ENCODE peak calls at places on chromosomes 12 and 14, in seven cellular contexts. X, N, J, V, H, K and Z are unnamed samples.
A peak's percentile ranks its signal among the peaks of the same experiment; 100 is the strongest.

GRCh38 chr14:100442036-100442435 is 118.9 kb downstream of the SLC25A47 start:
- DNase-seq in X (no peak), N (no peak), J (no peak), V (no peak), H (peak; percentile 29), K (no peak), Z (no peak)

GRCh38 chr12:115370650-115371049 is 686.7 kb upstream of the TBX3 start:
- DNase-seq in X (no peak), N (no peak), J (peak; percentile 86), V (no peak), H (no peak), K (no peak), Z (peak; percentile 9)

GRCh38 chr12:56634837-56635538 is 4.9 kb upstream of the BAZ2A start:
- DNase-seq in X (peak; percentile 84), N (no peak), J (peak; percentile 96), V (peak; percentile 84), H (peak; percentile 85), K (peak; percentile 85), Z (peak; percentile 92)

GRCh38 chr12:23204933-23205778 is 580.2 kb downstream of the ETNK1 start:
- DNase-seq in X (peak; percentile 67), N (peak; percentile 50), J (peak; percentile 69), V (no peak), H (no peak), K (no peak), Z (peak; percentile 67)

GRCh38 chr12:101018540-101018939 is 191.5 kb downstream of the SLC5A8 start:
- DNase-seq in X (peak; percentile 91), N (no peak), J (peak; percentile 96), V (peak; percentile 67), H (no peak), K (no peak), Z (peak; percentile 72)

GRCh38 chr12:93047118-93047517 is 118.0 kb upstream of the EEA1 start:
- DNase-seq in X (no peak), N (no peak), J (no peak), V (no peak), H (no peak), K (no peak), Z (no peak)

GRCh38 chr14:22733829-22734228 is 32.7 kb upstream of the OXA1L start:
- DNase-seq in X (no peak), N (no peak), J (no peak), V (peak; percentile 52), H (no peak), K (no peak), Z (no peak)

GRCh38 chr12:75162845-75163244 is 46.8 kb downstream of the KCNC2 start:
- DNase-seq in X (no peak), N (no peak), J (no peak), V (no peak), H (no peak), K (no peak), Z (no peak)

GRCh38 chr12:71685312-71685906 is 473 bp upstream of the TMEM19 start:
- DNase-seq in X (no peak), N (no peak), J (no peak), V (no peak), H (no peak), K (no peak), Z (no peak)

GRCh38 chr14:89973234-89973823 is 17.6 kb downstream of the TDP1 start:
- DNase-seq in X (peak; percentile 69), N (peak; percentile 46), J (peak; percentile 80), V (peak; percentile 53), H (peak; percentile 77), K (peak; percentile 70), Z (peak; percentile 76)

GRCh38 chr14:105944632-105945610 is 418.5 kb downstream of the TMEM121 start:
- DNase-seq in X (no peak), N (no peak), J (no peak), V (peak; percentile 68), H (peak; percentile 44), K (no peak), Z (no peak)

GRCh38 chr12:100267603-100268281 is 765 bp downstream of the SCYL2 start:
- DNase-seq in X (peak; percentile 37), N (peak; percentile 32), J (peak; percentile 39), V (peak; percentile 30), H (peak; percentile 71), K (no peak), Z (peak; percentile 55)

GRCh38 chr12:58967551-58967950 is 47.2 kb upstream of the LRIG3 start:
- DNase-seq in X (peak; percentile 59), N (no peak), J (no peak), V (no peak), H (no peak), K (no peak), Z (no peak)

GRCh38 chr14:102772781-102773570 is 4.3 kb upstream of the TRAF3 start:
- DNase-seq in X (no peak), N (no peak), J (peak; percentile 92), V (no peak), H (peak; percentile 71), K (peak; percentile 89), Z (peak; percentile 54)

GRCh38 chr12:54956322-54956721 is 28.2 kb downstream of the TESPA1 start:
- DNase-seq in X (no peak), N (no peak), J (no peak), V (no peak), H (no peak), K (no peak), Z (no peak)

GRCh38 chr14:65286443-65286842 is 126.1 kb upstream of the FUT8 start:
- DNase-seq in X (no peak), N (no peak), J (no peak), V (no peak), H (no peak), K (no peak), Z (no peak)

GRCh38 chr12:117097159-117097558 is 2.1 kb downstream of the TESC start:
- DNase-seq in X (no peak), N (no peak), J (no peak), V (no peak), H (no peak), K (no peak), Z (no peak)

GRCh38 chr12:8057291-8057690 is 8.9 kb downstream of the C3AR1 start:
- DNase-seq in X (no peak), N (no peak), J (no peak), V (no peak), H (no peak), K (no peak), Z (no peak)

GRCh38 chr12:8050600-8051250 is 15.4 kb downstream of the C3AR1 start:
- DNase-seq in X (no peak), N (no peak), J (no peak), V (no peak), H (no peak), K (no peak), Z (no peak)

GRCh38 chr12:8048906-8049305 is 16.4 kb downstream of the FOXJ2 start:
- DNase-seq in X (no peak), N (no peak), J (no peak), V (no peak), H (no peak), K (no peak), Z (no peak)

GRCh38 chr12:8054821-8055220 is 11.3 kb downstream of the C3AR1 start:
- DNase-seq in X (no peak), N (no peak), J (no peak), V (no peak), H (no peak), K (no peak), Z (no peak)

DNA sequence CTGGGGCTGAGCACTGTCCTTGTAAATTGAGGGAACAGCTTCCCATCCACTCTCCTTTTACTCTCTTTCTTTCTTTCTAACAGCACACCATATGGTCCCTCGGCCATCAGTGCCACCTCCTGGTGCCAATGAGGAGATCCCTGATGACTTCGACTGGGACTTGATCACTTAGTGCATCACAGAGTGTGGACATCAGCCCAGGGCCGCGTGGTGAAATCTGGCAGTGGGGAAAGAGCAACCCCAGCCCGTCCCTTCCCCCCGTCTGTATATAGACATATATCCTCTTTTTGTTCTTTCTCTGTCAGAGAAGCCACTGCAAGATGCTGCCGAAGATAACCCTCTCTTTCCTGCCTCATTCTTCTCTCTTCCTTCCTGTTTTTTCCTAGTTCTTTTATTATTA is 13.5 kb downstream of the C3AR1 start:
- DNase-seq in X (no peak), N (no peak), J (no peak), V (no peak), H (no peak), K (no peak), Z (no peak)
- H3K18ac ChIP-seq in X (no peak overlapping the region), N (no peak overlapping the region), J (no peak overlapping the region), V (no peak overlapping the region), H (no peak overlapping the region), K (no peak overlapping the region), Z (no peak overlapping the region)

GRCh38 chr12:132492522-132492921 is 2.6 kb downstream of the FBRSL1 start:
- DNase-seq in X (no peak), N (no peak), J (no peak), V (peak; percentile 41), H (no peak), K (no peak), Z (no peak)

GRCh38 chr12:132491761-132492378 is 1.9 kb downstream of the FBRSL1 start:
- DNase-seq in X (no peak), N (no peak), J (no peak), V (no peak), H (no peak), K (no peak), Z (no peak)

GRCh38 chr12:132493482-132494178 is 3.7 kb downstream of the FBRSL1 start:
- DNase-seq in X (no peak), N (no peak), J (no peak), V (no peak), H (no peak), K (no peak), Z (no peak)

GRCh38 chr12:132494294-132495164 is 4.6 kb downstream of the FBRSL1 start:
- DNase-seq in X (no peak), N (no peak), J (no peak), V (peak; percentile 94), H (no peak), K (no peak), Z (no peak)

GRCh38 chr12:132492951-132493350 is 3.0 kb downstream of the FBRSL1 start:
- DNase-seq in X (no peak), N (no peak), J (no peak), V (peak; percentile 13), H (no peak), K (no peak), Z (no peak)
- H3K27ac ChIP-seq in X (no peak overlapping the region), N (no peak overlapping the region), J (no peak overlapping the region), V (peak overlapping the region; percentile 78), H (no peak overlapping the region), K (no peak overlapping the region), Z (no peak overlapping the region)

GRCh38 chr12:105318651-105319483 is 11.6 kb upstream of the C12orf75 start:
- DNase-seq in X (no peak), N (no peak), J (no peak), V (no peak), H (no peak), K (no peak), Z (no peak)

GRCh38 chr12:105317453-105317852 is 13.0 kb upstream of the C12orf75 start:
- DNase-seq in X (peak; percentile 84), N (no peak), J (no peak), V (no peak), H (no peak), K (no peak), Z (no peak)

GRCh38 chr12:105316931-105317330 is 13.6 kb upstream of the C12orf75 start:
- DNase-seq in X (no peak), N (no peak), J (no peak), V (no peak), H (no peak), K (no peak), Z (no peak)

GRCh38 chr12:105319691-105320209 is 10.7 kb upstream of the C12orf75 start:
- DNase-seq in X (no peak), N (no peak), J (peak; percentile 61), V (peak; percentile 68), H (no peak), K (peak; percentile 55), Z (no peak)

GRCh38 chr12:105317942-105318614 is 12.4 kb upstream of the C12orf75 start:
- DNase-seq in X (no peak), N (no peak), J (no peak), V (peak; percentile 33), H (no peak), K (no peak), Z (no peak)
- H3K4me2 ChIP-seq in X (no peak overlapping the region), N (no peak overlapping the region), J (no peak overlapping the region), V (no peak overlapping the region), H (no peak overlapping the region), K (no peak overlapping the region), Z (no peak overlapping the region)

GRCh38 chr12:107992016-107992415 is 137.1 kb upstream of the WSCD2 start:
- DNase-seq in X (no peak), N (no peak), J (no peak), V (no peak), H (no peak), K (no peak), Z (no peak)
- H3K18ac ChIP-seq in X (no peak overlapping the region), N (no peak overlapping the region), J (no peak overlapping the region), V (no peak overlapping the region), H (no peak overlapping the region), K (no peak overlapping the region), Z (no peak overlapping the region)